ENCODE peak calls at places on chromosomes 11 and 22, in seven cellular contexts. W is heart left ventricle; C is hippocampal formation; G is kidney tubule cell; S is psoas muscle; U is fibroblast of mammary gland; N is stimulated activated CD8-positive, alpha-beta memory T cell treated with anti-CD3 and anti-CD28 coated beads, Interleukin-2, amount 100 ng/mL, for 1 hour. P is an unnamed sample.
A peak's percentile ranks its signal among the peaks of the same experiment; 100 is the strongest.

GRCh38 chr22:46663436-46664100 is 43.4 kb downstream of the GRAMD4 start:
- DNase-seq in S (no peak), W (no peak), U (no peak), G (no peak), C (no peak), N (no peak), P (no peak)

GRCh38 chr11:75966546-75967287 is 151.7 kb downstream of the UVRAG start:
- DNase-seq in C (no peak), W (no peak), S (no peak), N (no peak), U (peak; percentile 96), G (peak; percentile 25), P (no peak)

GRCh38 chr11:126268361-126268707 is 361 bp downstream of the SRPRA start:
- DNase-seq in W (no peak), G (no peak), N (no peak), S (no peak), U (no peak), C (no peak), P (no peak)

GRCh38 chr22:27895600-27895999 is 23.5 kb downstream of the PITPNB start:
- DNase-seq in U (no peak), W (no peak), C (no peak), S (no peak), G (peak; percentile 50), N (no peak), P (no peak)

GRCh38 chr11:57638005-57638760 is 11.5 kb downstream of the YPEL4 start:
- DNase-seq in W (peak; percentile 80), G (peak; percentile 86), U (peak; percentile 83), C (peak; percentile 48), S (peak; percentile 70), N (no peak), P (peak; percentile 27)

GRCh38 chr11:78223320-78223954 is 34.7 kb downstream of the USP35 start:
- DNase-seq in W (no peak), G (no peak), N (no peak), C (no peak), S (no peak), U (no peak), P (no peak)

GRCh38 chr11:69909561-69910518 is 90.6 kb upstream of the FGF3 start:
- DNase-seq in U (no peak), N (no peak), C (no peak), S (peak; percentile 49), W (no peak), G (no peak), P (no peak)

GRCh38 chr11:102382384-102382783 is 35.4 kb downstream of the BIRC2 start:
- DNase-seq in U (peak; percentile 13), C (no peak), G (no peak), W (no peak), N (no peak), S (no peak), P (no peak)

GRCh38 chr22:44597616-44598015 is 99.6 kb upstream of the RTL6 start:
- DNase-seq in W (no peak), S (peak; percentile 49), C (no peak), G (no peak), N (no peak), U (peak; percentile 5), P (no peak)

GRCh38 chr11:88709567-88709966 is 356.2 kb downstream of the GRM5 start:
- DNase-seq in C (peak; percentile 47), G (peak; percentile 5), U (no peak), S (no peak), N (no peak), W (no peak), P (no peak)

GRCh38 chr11:80822248-80822647 is 1381.4 kb upstream of the TENM4 start:
- DNase-seq in W (no peak), N (no peak), G (no peak), C (no peak), U (no peak), S (no peak), P (no peak)

GRCh38 chr11:63985812-63986155 is 454 bp upstream of the OTUB1 start:
- DNase-seq in C (peak; percentile 42), N (peak; percentile 44), U (no peak), W (no peak), G (no peak), S (no peak), P (no peak)

GRCh38 chr22:27853404-27853803 is 51.8 kb upstream of the MN1 start:
- DNase-seq in N (no peak), W (no peak), S (no peak), U (peak; percentile 87), C (no peak), G (no peak), P (no peak)

GRCh38 chr11:92505689-92506088 is 281.1 kb downstream of the FAT3 start:
- DNase-seq in N (no peak), U (no peak), G (no peak), C (no peak), S (no peak), W (no peak), P (no peak)

GRCh38 chr11:56841210-56841810 is 92.8 kb upstream of the OR9G4 start:
- DNase-seq in N (no peak), G (peak; percentile 67), S (peak; percentile 38), W (peak; percentile 10), C (peak; percentile 10), U (peak; percentile 67), P (peak; percentile 40)

GRCh38 chr11:81870066-81870412 is 863.6 kb downstream of the FAM181B start:
- DNase-seq in W (no peak), U (no peak), S (no peak), C (no peak), G (no peak), N (no peak), P (no peak)

GRCh38 chr11:96033569-96033968 is 109.7 kb upstream of the MTMR2 start:
- DNase-seq in S (no peak), N (no peak), G (no peak), W (no peak), U (no peak), C (no peak), P (no peak)

GRCh38 chr11:90251599-90251998 is 28.8 kb upstream of the CHORDC1 start:
- DNase-seq in W (no peak), C (no peak), U (no peak), N (no peak), G (no peak), S (no peak), P (no peak)

GRCh38 chr11:82823635-82824614 is 76.3 kb downstream of the PRCP start:
- DNase-seq in N (no peak), W (no peak), G (no peak), S (no peak), U (no peak), C (no peak), P (no peak)

GRCh38 chr22:43177479-43177878 is 9.5 kb downstream of the TTLL12 start:
- DNase-seq in U (no peak), C (no peak), S (no peak), G (no peak), N (no peak), W (no peak), P (no peak)

GRCh38 chr11:32538804-32539203 is 44.8 kb upstream of the EIF3M start:
- DNase-seq in U (no peak), S (no peak), G (no peak), W (no peak), C (no peak), N (no peak), P (no peak)

GRCh38 chr22:27347951-27348350 is 453.6 kb downstream of the MN1 start:
- DNase-seq in N (no peak), G (peak; percentile 74), S (no peak), U (no peak), C (no peak), W (no peak), P (peak; percentile 53)

GRCh38 chr11:117654281-117654680 is 142.7 kb downstream of the DSCAML1 start:
- DNase-seq in N (no peak), U (no peak), G (no peak), S (no peak), W (no peak), C (no peak), P (no peak)

GRCh38 chr11:117457031-117457785 is 129.6 kb downstream of the CEP164 start:
- DNase-seq in N (no peak), C (no peak), U (no peak), G (no peak), S (no peak), W (no peak), P (no peak)

GRCh38 chr22:37330200-37331033 is 48.1 kb downstream of the CYTH4 start:
- DNase-seq in W (no peak), C (no peak), S (no peak), U (peak; percentile 93), G (peak; percentile 95), N (no peak), P (peak; percentile 75)

GRCh38 chr11:8702598-8702915 is 20.0 kb downstream of the RPL27A start:
- DNase-seq in N (no peak), C (no peak), U (no peak), G (no peak), W (no peak), S (no peak), P (no peak)

P was measured in RCC 7860.